ENCODE peak calls at places on chromosomes 6 and 20, in four cellular contexts. Q, P, R and W are unnamed samples.

GRCh38 chr6:135540207-135540877 is 42.8 kb upstream of the AHI1 start:
- DNase-seq in Q (peak; percentile 80), P (peak; percentile 64), R (no peak), W (no peak)

GRCh38 chr6:76867182-76867581 is 596.1 kb downstream of the HTR1B start:
- DNase-seq in Q (no peak), P (no peak), R (no peak), W (no peak)

GRCh38 chr6:128017288-128017687 is 116.4 kb upstream of the THEMIS start:
- DNase-seq in Q (no peak), P (no peak), R (no peak), W (no peak)

GRCh38 chr6:160534050-160534696 is 129.9 kb downstream of the LPA start:
- DNase-seq in Q (peak; percentile 65), P (peak; percentile 58), R (peak; percentile 54), W (no peak)

GRCh38 chr20:37647946-37648345 is 45.9 kb upstream of the CTNNBL1 start:
- DNase-seq in Q (no peak), P (no peak), R (no peak), W (no peak)

GRCh38 chr6:16244869-16245451 is 6.6 kb downstream of the GMPR start:
- DNase-seq in Q (peak; percentile 24), P (no peak), R (no peak), W (no peak)

GRCh38 chr20:49928411-49929141 is 7.6 kb upstream of the RNF114 start:
- DNase-seq in Q (peak; percentile 91), P (peak; percentile 91), R (peak; percentile 81), W (peak; percentile 79)

GRCh38 chr6:130575971-130576370 is 210.2 kb downstream of the TMEM200A start:
- DNase-seq in Q (no peak), P (no peak), R (no peak), W (no peak)

GRCh38 chr6:14360565-14360964 is 243.0 kb downstream of the CD83 start:
- DNase-seq in Q (no peak), P (no peak), R (no peak), W (no peak)

GRCh38 chr6:161444464-161444863 is 170.6 kb upstream of the AGPAT4 start:
- DNase-seq in Q (peak; percentile 29), P (no peak), R (no peak), W (no peak)

GRCh38 chr20:37976862-37977261 is 56.4 kb downstream of the TTI1 start:
- DNase-seq in Q (no peak), P (no peak), R (no peak), W (no peak)

GRCh38 chr6:11460837-11461661 is 76.5 kb upstream of the TMEM170B start:
- DNase-seq in Q (no peak), P (no peak), R (no peak), W (no peak)

GRCh38 chr6:41692735-41693134 is 42.7 kb downstream of the TFEB start:
- DNase-seq in Q (no peak), P (no peak), R (no peak), W (no peak)

GRCh38 chr6:29941916-29942274 is 437 bp upstream of the HLA-A start:
- DNase-seq in Q (no peak), P (no peak), R (no peak), W (no peak)

GRCh38 chr20:8757146-8757545 is 311.7 kb upstream of the PLCB4 start:
- DNase-seq in Q (peak; percentile 71), P (peak; percentile 84), R (no peak), W (peak; percentile 89)

GRCh38 chr6:166707045-166707444 is 80.0 kb upstream of the RPS6KA2 start:
- DNase-seq in Q (peak; percentile 56), P (peak; percentile 15), R (no peak), W (no peak)

GRCh38 chr20:4342631-4343030 is 327.3 kb upstream of the RNF24 start:
- DNase-seq in Q (no peak), P (no peak), R (no peak), W (no peak)

GRCh38 chr6:75374913-75375530 is 90.4 kb upstream of the TMEM30A start:
- DNase-seq in Q (no peak), P (no peak), R (no peak), W (no peak)

GRCh38 chr20:34249291-34249690 is 8.1 kb downstream of the ASIP start:
- DNase-seq in Q (peak; percentile 72), P (peak; percentile 52), R (no peak), W (no peak)

GRCh38 chr20:9286501-9286900 is 217.6 kb downstream of the PLCB4 start:
- DNase-seq in Q (no peak), P (peak; percentile 25), R (no peak), W (peak; percentile 25)

GRCh38 chr6:5084787-5085637 is at the start of gene PPP1R3G:
- DNase-seq in Q (peak; percentile 75), P (peak; percentile 64), R (peak; percentile 51), W (peak; percentile 17)

GRCh38 chr6:127186889-127187288 is 68.4 kb downstream of the RSPO3 start:
- DNase-seq in Q (no peak), P (peak; percentile 49), R (peak; percentile 63), W (no peak)

GRCh38 chr6:154888426-154888825 is 106.7 kb upstream of the TIAM2 start:
- DNase-seq in Q (no peak), P (no peak), R (no peak), W (no peak)

GRCh38 chr6:48243071-48243470 is 132.1 kb upstream of the PTCHD4 start:
- DNase-seq in Q (no peak), P (no peak), R (no peak), W (no peak)

GRCh38 chr20:37907677-37908397 is 4.9 kb downstream of the VSTM2L start:
- DNase-seq in Q (peak; percentile 73), P (peak; percentile 81), R (no peak), W (peak; percentile 83)

GRCh38 chr20:2756056-2756611 is 44.3 kb downstream of the CPXM1 start:
- DNase-seq in Q (peak; percentile 80), P (peak; percentile 66), R (no peak), W (no peak)

GRCh38 chr20:62186887-62187866 is 4.3 kb downstream of the MTG2 start:
- DNase-seq in Q (peak; percentile 47), P (peak; percentile 51), R (no peak), W (peak; percentile 16)

GRCh38 chr20:44916586-44916985 is 6.7 kb downstream of the PABPC1L start:
- DNase-seq in Q (no peak), P (no peak), R (no peak), W (no peak)

GRCh38 chr6:38929560-38929959 is 119.0 kb upstream of the GLP1R start:
- DNase-seq in Q (no peak), P (no peak), R (no peak), W (no peak)

GRCh38 chr20:13771853-13772453 is 12.8 kb downstream of the ESF1 start:
- DNase-seq in Q (peak; percentile 41), P (peak; percentile 48), R (no peak), W (peak; percentile 18)

GRCh38 chr20:49698477-49698876 is 15.2 kb downstream of the B4GALT5 start:
- DNase-seq in Q (no peak), P (no peak), R (no peak), W (no peak)

GRCh38 chr6:120077489-120077888 is 727.9 kb upstream of the MAN1A1 start:
- DNase-seq in Q (peak; percentile 6), P (peak; percentile 2), R (no peak), W (no peak)
- TF ChIP-seq CTCF in Q (peak; percentile 10), P (peak; percentile 8), R (no peak), W (no peak)

DNA sequence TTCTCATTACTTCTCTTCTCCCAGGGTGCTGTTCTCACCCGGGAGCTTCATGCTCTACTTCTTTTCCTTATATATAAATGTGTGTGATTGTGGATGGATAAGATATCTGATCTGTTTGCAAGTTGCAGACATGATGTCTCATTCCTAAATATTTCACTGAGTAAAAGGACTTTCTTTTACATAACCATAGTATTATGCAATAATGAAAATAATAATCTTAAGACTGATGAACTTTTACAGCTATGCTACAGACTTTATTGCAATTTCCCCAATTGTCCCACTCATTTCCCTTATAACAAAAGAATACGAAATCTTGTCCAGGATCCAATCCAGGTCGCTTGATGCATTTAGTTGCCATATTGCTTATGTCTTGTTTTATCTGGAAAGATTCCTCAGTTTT is 284.5 kb upstream of the JAG1 start:
- DNase-seq in Q (no peak), P (no peak), R (no peak), W (no peak)
- TF ChIP-seq CTCF in Q (no peak), P (no peak), R (no peak), W (no peak)

DNA sequence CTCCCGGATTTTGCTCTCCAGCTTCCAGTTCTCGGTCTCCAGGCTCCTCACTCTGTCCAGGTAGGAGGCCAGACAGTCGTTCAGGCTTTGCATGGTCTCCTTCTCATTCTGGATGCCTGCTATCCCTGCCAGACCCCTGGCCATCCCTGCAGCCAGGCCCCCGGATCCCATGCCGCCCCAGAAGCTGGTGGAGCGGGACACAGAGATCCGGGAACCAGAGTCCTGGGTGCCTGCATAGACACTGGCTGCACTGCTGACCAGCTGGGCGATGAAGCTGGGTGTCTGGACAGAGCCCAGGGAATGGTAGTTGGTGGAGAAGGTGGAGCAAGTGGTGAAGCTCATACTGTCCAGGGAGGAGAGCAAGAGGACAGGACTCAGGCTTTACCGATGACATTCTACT is 2.9 kb upstream of the CALHM6 start:
- DNase-seq in Q (no peak), P (no peak), R (no peak), W (no peak)
- TF ChIP-seq CTCF in Q (no peak), P (no peak), R (no peak), W (no peak)

GRCh38 chr20:59940129-59940955 is at the start of the genes FAM217B and PPP1R3D:
- DNase-seq in Q (peak; percentile 99), P (peak; percentile 97), R (peak; percentile 99), W (peak; percentile 95)
- TF ChIP-seq CTCF in Q (peak; percentile 9), P (no peak), R (no peak), W (peak; percentile 68)

GRCh38 chr6:6749791-6750434 is 161.4 kb downstream of the LY86 start:
- DNase-seq in Q (peak; percentile 89), P (peak; percentile 77), R (peak; percentile 65), W (peak; percentile 89)
- TF ChIP-seq CTCF in Q (no peak), P (no peak), R (no peak), W (no peak)